ENCODE peak calls at places on chromosomes 3 and 15, in nine cellular contexts. H, E, Z, Y, U, W, O, F and N are unnamed samples.

GRCh38 chr3:128491900-128492352 is 1.1 kb downstream of the GATA2 start:
- DNase-seq in Y (no peak), E (no peak), F (no peak), U (no peak), O (no peak), Z (no peak), W (no peak), H (no peak), N (no peak)

GRCh38 chr15:48040166-48040817 is 80.5 kb upstream of the SLC24A5 start:
- DNase-seq in H (no peak), F (peak), E (no peak), W (no peak), O (no peak), U (peak), Z (no peak), Y (no peak), N (no peak)

GRCh38 chr3:152902141-152902669 is 67.3 kb downstream of the P2RY1 start:
- DNase-seq in Y (no peak), O (no peak), H (no peak), F (peak), E (no peak), W (no peak), Z (no peak), U (no peak), N (no peak)

GRCh38 chr3:15331606-15332404 is 581 bp downstream of the SH3BP5 start:
- DNase-seq in H (peak), E (peak), U (no peak), Z (no peak), O (peak), F (no peak), W (peak), Y (no peak), N (no peak)

GRCh38 chr3:116897382-116897781 is 187.8 kb downstream of the TUSC7 start:
- DNase-seq in E (no peak), F (no peak), H (no peak), W (no peak), Y (no peak), O (no peak), Z (no peak), U (no peak), N (no peak)

GRCh38 chr3:45210308-45211038 is 15.6 kb downstream of the TMEM158 start:
- DNase-seq in Y (peak), Z (peak), E (peak), H (peak), U (peak), W (peak), O (peak), F (peak), N (peak)

GRCh38 chr3:197292083-197293042 is 6.0 kb downstream of the DLG1 start:
- DNase-seq in Y (no peak), U (no peak), W (no peak), H (no peak), E (no peak), F (no peak), O (no peak), Z (no peak), N (no peak)

GRCh38 chr15:84387086-84387485 is 151.5 kb downstream of the GOLGA6L4 start:
- DNase-seq in F (no peak), Y (no peak), W (no peak), E (no peak), O (no peak), H (no peak), Z (peak), U (no peak), N (no peak)

GRCh38 chr3:63228677-63229076 is 49.4 kb upstream of the SYNPR start:
- DNase-seq in W (no peak), Y (peak), Z (no peak), F (peak), H (no peak), U (peak), E (peak), O (no peak), N (no peak)